ENCODE peak calls at places on chromosome 15, in eight cellular contexts. Q, L, O, W, G, I, M and S are unnamed samples.

GRCh38 chr15:65954289-65954741 is 85.0 kb downstream of the RAB11A start:
- DNase-seq in Q (no peak), L (no peak), I (no peak), W (peak; percentile 31), G (peak; percentile 32), O (peak; percentile 44), M (peak; percentile 18), S (peak; percentile 20)

GRCh38 chr15:71088683-71089082 is 26.6 kb upstream of the THSD4 start:
- DNase-seq in W (no peak), L (no peak), I (no peak), M (no peak), O (no peak), G (no peak), Q (no peak), S (no peak)

GRCh38 chr15:68556139-68556990 is 22.4 kb upstream of the CORO2B start:
- DNase-seq in Q (no peak), I (no peak), O (no peak), L (no peak), G (no peak), M (no peak), W (no peak), S (peak; percentile 15)

GRCh38 chr15:75674366-75674765 is 26.7 kb downstream of the SNX33 start:
- DNase-seq in L (no peak), Q (no peak), G (no peak), O (no peak), W (no peak), M (no peak), I (no peak), S (no peak)

GRCh38 chr15:25989327-25989726 is 126.2 kb upstream of the ATP10A start:
- DNase-seq in I (no peak), L (no peak), G (no peak), O (no peak), W (no peak), M (no peak), Q (no peak), S (no peak)

GRCh38 chr15:37140531-37141053 is 40.2 kb upstream of the MEIS2 start:
- DNase-seq in G (no peak), L (no peak), W (no peak), I (no peak), Q (no peak), O (no peak), M (peak; percentile 30), S (no peak)

GRCh38 chr15:91291673-91292072 is 191.6 kb downstream of the SV2B start:
- DNase-seq in G (no peak), Q (no peak), I (no peak), O (peak; percentile 61), W (peak; percentile 35), M (peak; percentile 20), L (no peak), S (no peak)

GRCh38 chr15:76991741-76992645 is 2.9 kb upstream of the PSTPIP1 start:
- DNase-seq in I (no peak), M (no peak), O (no peak), G (no peak), L (no peak), Q (peak; percentile 50), W (no peak), S (no peak)

GRCh38 chr15:84880007-84880406 is 4.5 kb upstream of the SLC28A1 start:
- DNase-seq in O (no peak), Q (no peak), G (no peak), I (no peak), L (no peak), W (no peak), M (no peak), S (no peak)

GRCh38 chr15:84876269-84876668 is 8.2 kb upstream of the SLC28A1 start:
- DNase-seq in Q (no peak), I (no peak), G (no peak), W (no peak), M (no peak), O (no peak), L (no peak), S (no peak)

GRCh38 chr15:84880822-84881519 is 3.5 kb upstream of the SLC28A1 start:
- DNase-seq in W (no peak), O (no peak), I (no peak), G (no peak), Q (no peak), M (no peak), L (no peak), S (no peak)

GRCh38 chr15:84879088-84879780 is 5.2 kb upstream of the SLC28A1 start:
- DNase-seq in M (no peak), W (no peak), L (no peak), I (no peak), Q (no peak), G (no peak), O (no peak), S (no peak)

GRCh38 chr15:84878504-84878903 is 6.0 kb upstream of the SLC28A1 start:
- DNase-seq in G (peak; percentile 9), I (peak; percentile 40), Q (peak; percentile 66), M (peak; percentile 44), W (peak; percentile 56), L (no peak), O (peak; percentile 68), S (peak; percentile 79)
- TF ChIP-seq CTCF in G (peak; percentile 93), I (peak; percentile 51), Q (peak; percentile 61), M (peak; percentile 63), W (peak; percentile 92), L (peak; percentile 66), O (peak; percentile 82), S (peak; percentile 9)

GRCh38 chr15:59249816-59250215 is 43.2 kb downstream of the LDHAL6B start:
- DNase-seq in Q (no peak), M (no peak), I (no peak), W (no peak), G (no peak), O (no peak), L (no peak), S (no peak)

GRCh38 chr15:59247364-59247763 is 40.7 kb downstream of the LDHAL6B start:
- DNase-seq in Q (peak; percentile 47), G (no peak), I (no peak), O (peak; percentile 88), W (no peak), L (no peak), M (peak; percentile 74), S (no peak)

GRCh38 chr15:59251001-59251845 is 44.6 kb downstream of the LDHAL6B start:
- DNase-seq in G (no peak), O (peak; percentile 48), L (no peak), W (no peak), M (no peak), I (no peak), Q (no peak), S (no peak)

GRCh38 chr15:59252137-59252536 is 45.5 kb downstream of the LDHAL6B start:
- DNase-seq in Q (no peak), I (no peak), L (no peak), M (no peak), O (no peak), G (no peak), W (no peak), S (no peak)

DNA sequence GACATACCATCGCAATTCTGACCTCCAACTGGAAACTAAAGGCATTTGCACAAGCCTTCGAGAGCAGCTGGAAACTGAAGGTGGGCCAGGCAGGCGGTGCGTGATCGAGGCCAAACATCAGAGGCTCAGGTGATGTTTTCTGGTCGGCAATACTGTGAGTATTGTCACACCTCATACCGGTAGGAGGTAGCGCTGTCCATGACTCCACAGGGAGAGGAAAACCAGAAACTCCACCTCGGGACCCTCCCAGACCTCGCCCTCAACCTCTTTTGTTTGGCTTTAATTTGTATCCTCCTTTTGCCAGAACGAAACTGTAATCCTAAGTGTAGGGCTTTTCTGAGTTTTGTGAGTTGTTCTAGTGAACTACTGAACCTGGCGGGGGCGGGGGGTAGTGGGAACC is 43.6 kb downstream of the LDHAL6B start:
- DNase-seq in I (no peak), Q (no peak), W (no peak), M (no peak), G (no peak), L (no peak), O (no peak), S (no peak)
- H3K4me1 ChIP-seq in I (no peaks in the 10 kb centered on the region), Q (no peaks in the 10 kb centered on the region), W (peaks cover 23% of the 10 kb centered on the region), M (no peaks in the 10 kb centered on the region), G (no peaks in the 10 kb centered on the region), L (peaks cover 3% of the 10 kb centered on the region), O (peaks cover 71% of the 10 kb centered on the region), S (no peaks in the 10 kb centered on the region)

GRCh38 chr15:90165659-90166489 is 35.3 kb upstream of the SEMA4B start:
- DNase-seq in I (no peak), M (peak; percentile 100), G (peak; percentile 99), O (no peak), W (peak; percentile 98), L (peak; percentile 97), Q (peak; percentile 91), S (peak; percentile 69)

GRCh38 chr15:90165157-90165556 is 36.0 kb upstream of the SEMA4B start:
- DNase-seq in O (no peak), M (no peak), G (no peak), Q (no peak), L (no peak), I (no peak), W (no peak), S (no peak)

GRCh38 chr15:90162956-90163355 is 38.2 kb upstream of the SEMA4B start:
- DNase-seq in M (no peak), O (no peak), G (no peak), Q (no peak), I (no peak), L (no peak), W (no peak), S (no peak)

GRCh38 chr15:90161946-90162345 is 39.2 kb upstream of the SEMA4B start:
- DNase-seq in M (no peak), W (no peak), G (no peak), I (no peak), Q (no peak), O (peak; percentile 21), L (no peak), S (no peak)

GRCh38 chr15:90167121-90167520 is 34.0 kb upstream of the SEMA4B start:
- DNase-seq in W (no peak), Q (no peak), I (no peak), L (no peak), O (no peak), G (no peak), M (no peak), S (no peak)
- H3K27ac ChIP-seq in W (peak overlapping the region; percentile 90), Q (no peak overlapping the region), I (no peak overlapping the region), L (no peak overlapping the region), O (no peak overlapping the region), G (no peak overlapping the region), M (no peak overlapping the region), S (peak overlapping the region; percentile 42)

GRCh38 chr15:62346168-62346567 is 181.1 kb upstream of the C2CD4B start:
- DNase-seq in M (no peak), Q (no peak), L (no peak), I (no peak), O (no peak), W (no peak), G (no peak), S (no peak)

GRCh38 chr15:62348119-62348518 is 183.0 kb upstream of the C2CD4B start:
- DNase-seq in L (no peak), O (no peak), W (no peak), M (no peak), Q (no peak), G (no peak), I (no peak), S (no peak)

GRCh38 chr15:62348528-62349087 is 183.5 kb upstream of the C2CD4B start:
- DNase-seq in W (no peak), G (no peak), Q (no peak), O (no peak), I (no peak), L (no peak), M (no peak), S (no peak)

GRCh38 chr15:62352817-62353216 is 187.7 kb upstream of the C2CD4B start:
- DNase-seq in I (no peak), L (no peak), G (no peak), O (no peak), W (no peak), M (no peak), Q (no peak), S (no peak)

DNA sequence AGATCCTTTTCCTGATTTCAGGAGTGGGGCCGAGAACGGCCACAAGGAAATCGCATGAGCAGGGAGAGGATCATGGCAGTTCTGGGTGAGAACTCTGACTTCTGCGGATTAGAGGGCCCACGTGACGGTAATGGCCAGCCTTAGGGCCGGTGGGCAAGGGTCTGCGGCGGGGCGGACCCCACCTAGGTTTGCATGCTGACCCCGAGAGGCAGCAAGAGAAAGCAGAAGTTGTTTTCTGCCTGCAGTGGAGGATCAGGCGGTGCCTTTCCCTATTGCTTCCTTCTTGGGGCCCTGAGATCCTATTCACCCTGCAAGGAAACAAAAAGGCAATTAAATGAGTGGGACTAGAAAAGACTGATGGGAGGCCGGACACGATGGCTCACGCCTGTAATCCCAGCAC is 185.7 kb upstream of the C2CD4B start:
- DNase-seq in G (no peak), Q (no peak), W (no peak), O (no peak), I (no peak), L (no peak), M (no peak), S (no peak)
- TF ChIP-seq CTCF in G (no peak), Q (no peak), W (no peak), O (no peak), I (no peak), L (no peak), M (no peak), S (no peak)